ENCODE peak calls at places on chromosomes 1 and 21, in four cellular contexts. T, Z, S and G are unnamed samples.

GRCh38 chr1:232751393-232752140 is 53.6 kb upstream of the MAP10 start:
- DNase-seq in S (no peak), Z (no peak), T (no peak), G (no peak)

GRCh38 chr21:38496224-38496623 is 2.1 kb downstream of the ERG start:
- DNase-seq in S (no peak), T (no peak), Z (no peak), G (no peak)

GRCh38 chr1:198929961-198930599 is 291.2 kb downstream of the PTPRC start:
- DNase-seq in S (no peak), T (no peak), Z (no peak), G (no peak)

GRCh38 chr1:204837440-204838084 is 33.1 kb upstream of the NFASC start:
- DNase-seq in Z (peak), S (no peak), T (no peak), G (no peak)

GRCh38 chr1:166933633-166934032 is 41.7 kb downstream of the ILDR2 start:
- DNase-seq in T (no peak), Z (no peak), S (no peak), G (no peak)

GRCh38 chr1:98086156-98086555 is 165.3 kb upstream of the DPYD start:
- DNase-seq in S (no peak), Z (no peak), T (no peak), G (no peak)

GRCh38 chr1:85463666-85464496 is 1.1 kb downstream of the DDAH1 start:
- DNase-seq in T (no peak), S (no peak), Z (no peak), G (peak)

GRCh38 chr1:56491441-56491840 is 87.9 kb downstream of the PLPP3 start:
- DNase-seq in Z (no peak), T (no peak), S (no peak), G (no peak)

GRCh38 chr1:23616292-23616822 is 57.1 kb upstream of the ID3 start:
- DNase-seq in T (no peak), S (no peak), Z (peak), G (no peak)

GRCh38 chr1:209983953-209984352 is 45.9 kb downstream of the SYT14 start:
- DNase-seq in T (no peak), S (no peak), Z (no peak), G (no peak)

GRCh38 chr1:66248746-66249145 is 285.2 kb upstream of the SGIP1 start:
- DNase-seq in T (no peak), S (no peak), Z (no peak), G (no peak)

GRCh38 chr1:84603941-84604830 is 29.9 kb upstream of the CTBS start:
- DNase-seq in Z (peak), S (peak), T (no peak), G (no peak)

GRCh38 chr1:12622506-12622905 is 4.5 kb upstream of the DHRS3 start:
- DNase-seq in T (no peak), Z (no peak), S (no peak), G (no peak)

GRCh38 chr1:32464191-32464715 is 619 bp upstream of the ZBTB8B start:
- DNase-seq in S (no peak), Z (no peak), T (no peak), G (no peak)

GRCh38 chr1:217457016-217457415 is 173.9 kb downstream of the GPATCH2 start:
- DNase-seq in T (no peak), Z (no peak), S (no peak), G (no peak)

GRCh38 chr1:47755368-47755990 is 241.7 kb downstream of the TRABD2B start:
- DNase-seq in T (peak), Z (peak), S (peak), G (peak)

GRCh38 chr1:163230827-163231226 is 28.1 kb upstream of the RGS5 start:
- DNase-seq in T (no peak), Z (no peak), S (no peak), G (no peak)

GRCh38 chr1:164787834-164788231 is 228.8 kb downstream of the PBX1 start:
- DNase-seq in S (no peak), Z (no peak), T (no peak), G (no peak)

GRCh38 chr1:236451796-236452373 is 57.8 kb downstream of the EDARADD start:
- DNase-seq in S (peak), T (no peak), Z (peak), G (peak)

GRCh38 chr21:31698461-31698860 is 33.5 kb downstream of the SCAF4 start:
- DNase-seq in Z (no peak), T (no peak), S (no peak), G (no peak)

GRCh38 chr1:36455386-36455785 is 5.1 kb upstream of the OSCP1 start:
- DNase-seq in T (no peak), S (no peak), Z (no peak), G (no peak)

GRCh38 chr1:200526709-200527612 is 93.6 kb downstream of the KIF14 start:
- DNase-seq in S (no peak), T (no peak), Z (no peak), G (no peak)

GRCh38 chr1:92441316-92442311 is 45.1 kb downstream of the GFI1 start:
- DNase-seq in S (peak), Z (peak), T (no peak), G (no peak)

GRCh38 chr1:53454019-53454418 is 5.2 kb upstream of the DMRTB1 start:
- DNase-seq in Z (no peak), T (no peak), S (no peak), G (no peak)

GRCh38 chr1:40980453-40981121 is 1.1 kb downstream of the CTPS1 start:
- DNase-seq in S (no peak), Z (peak), T (peak), G (peak)

GRCh38 chr1:162212713-162213112 is 143.2 kb downstream of the NOS1AP start:
- DNase-seq in S (no peak), T (no peak), Z (no peak), G (no peak)

GRCh38 chr21:16563111-16563510 is 833.3 kb downstream of the USP25 start:
- DNase-seq in S (no peak), Z (no peak), T (no peak), G (no peak)

GRCh38 chr21:40074710-40075109 is 207.5 kb downstream of the PCP4 start:
- DNase-seq in Z (no peak), S (no peak), T (no peak), G (no peak)

GRCh38 chr1:223775054-223775453 is 62.7 kb downstream of the CAPN2 start:
- DNase-seq in T (no peak), S (no peak), Z (no peak), G (no peak)

GRCh38 chr1:8571200-8571984 is 246.0 kb downstream of the RERE start:
- DNase-seq in T (no peak), S (no peak), Z (peak), G (no peak)

GRCh38 chr21:34812510-34813265 is 143.9 kb downstream of the CLIC6 start:
- DNase-seq in T (no peak), Z (no peak), S (no peak), G (no peak)

GRCh38 chr1:95263400-95263799 is 29.4 kb downstream of the RWDD3 start:
- DNase-seq in T (no peak), Z (peak), S (no peak), G (no peak)

GRCh38 chr1:96927125-96927524 is 205.5 kb downstream of the PTBP2 start:
- DNase-seq in T (no peak), Z (no peak), S (no peak), G (no peak)

GRCh38 chr1:216750031-216750627 is 26.9 kb upstream of the ESRRG start:
- DNase-seq in T (no peak), S (peak), Z (no peak), G (no peak)

GRCh38 chr21:41961753-41962152 is 7.9 kb upstream of the C2CD2 start:
- DNase-seq in S (no peak), Z (no peak), T (no peak), G (no peak)

GRCh38 chr1:200873116-200873670 is 412 bp downstream of the GPR25 start:
- DNase-seq in Z (no peak), T (no peak), S (no peak), G (no peak)

DNA sequence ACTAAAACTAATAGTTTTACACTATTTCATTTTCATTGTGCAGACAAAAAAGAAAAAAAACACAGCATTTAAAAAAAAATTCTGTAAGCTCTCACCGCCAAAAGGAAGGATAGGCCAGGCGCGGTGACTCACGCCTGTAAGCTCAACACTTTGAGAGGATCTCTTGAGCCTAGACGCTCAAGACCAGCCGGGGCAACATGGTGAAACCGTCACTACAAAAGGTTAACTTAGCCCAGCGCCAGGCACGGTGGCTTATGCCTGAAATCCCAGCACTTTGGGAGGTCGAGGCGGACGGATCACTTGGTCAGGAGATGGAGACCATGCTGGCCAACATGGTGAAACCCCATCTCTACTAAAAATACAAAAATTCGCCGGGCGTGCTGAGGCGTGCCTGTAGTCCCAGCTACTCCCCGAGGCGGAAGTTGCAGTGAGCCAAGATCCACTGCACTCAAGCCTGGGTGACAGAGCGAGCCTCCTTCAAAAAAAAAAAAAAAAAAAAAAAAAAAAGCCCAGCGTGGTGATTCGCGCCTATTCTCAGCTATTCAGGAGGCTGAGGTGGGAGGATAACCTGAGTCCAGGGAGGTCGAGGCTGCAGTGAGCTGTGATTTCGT is 14.3 kb upstream of the SPEN start:
- DNase-seq in Z (peak), S (no peak), T (no peak), G (no peak)
- TF ChIP-seq POLR2A in Z (peak), S (no peak), T (peak), G (no peak)

DNA sequence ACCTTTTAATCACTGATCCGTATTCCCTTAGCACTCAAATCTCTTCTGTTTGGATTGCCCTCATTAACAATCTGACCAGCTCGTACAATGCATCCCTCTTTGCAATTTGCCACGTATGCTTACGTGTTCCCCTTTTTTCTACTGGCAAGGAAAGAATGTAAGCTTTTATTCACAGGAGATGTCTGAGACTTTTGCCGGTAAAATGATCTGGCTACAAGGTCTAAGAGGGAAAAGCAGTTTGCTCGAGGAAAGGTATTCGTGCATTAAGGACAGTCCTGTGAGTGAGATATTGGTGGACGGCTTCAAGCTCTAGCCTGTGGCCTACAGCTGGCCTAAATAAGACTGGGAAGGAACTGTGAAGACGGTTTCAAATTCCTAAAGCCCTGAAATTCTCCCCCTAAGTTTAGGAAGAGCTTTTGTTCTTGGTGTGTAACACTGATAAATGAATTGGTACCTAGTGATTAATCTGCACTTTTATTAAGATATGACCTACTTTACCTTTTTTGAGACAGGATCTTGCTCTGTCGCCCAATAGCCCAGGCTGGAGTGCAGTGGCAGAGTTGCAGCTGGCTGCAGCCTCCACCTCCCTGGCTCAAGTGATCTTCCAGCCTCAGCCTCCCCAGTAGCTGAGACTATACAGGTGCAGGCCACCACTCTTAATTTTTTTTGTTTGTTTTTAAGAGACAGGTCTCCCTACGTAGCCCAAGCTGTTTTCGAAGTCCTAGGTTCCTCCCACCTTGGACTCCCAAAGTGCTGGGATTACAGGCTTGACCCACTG is 895 bp upstream of the UBR4 start:
- DNase-seq in T (no peak), S (no peak), Z (peak), G (no peak)
- TF ChIP-seq TAF1 in T (no peak), S (no peak), Z (no peak), G (no peak)

GRCh38 chr1:109624215-109625010 is 4.8 kb downstream of the AMPD2 start:
- DNase-seq in Z (no peak), T (no peak), S (no peak), G (no peak)
- TF ChIP-seq POLR2AphosphoS5 in Z (no peak), T (no peak), S (no peak), G (no peak)

GRCh38 chr1:25897754-25898153 is 8.5 kb downstream of the STMN1 start:
- DNase-seq in T (no peak), S (no peak), Z (no peak), G (no peak)
- TF ChIP-seq POLR2A in T (no peak), S (no peak), Z (peak), G (no peak)

GRCh38 chr1:244653439-244654283 is 735 bp downstream of the DESI2 start:
- DNase-seq in Z (peak), T (no peak), S (no peak), G (no peak)
- TF ChIP-seq TAF1 in Z (no peak), T (no peak), S (no peak), G (no peak)

GRCh38 chr1:234542211-234542850 is 63.4 kb upstream of the TARBP1 start:
- DNase-seq in S (no peak), Z (no peak), T (no peak), G (no peak)

GRCh38 chr1:234545512-234546386 is 64.2 kb downstream of the IRF2BP2 start:
- DNase-seq in S (no peak), Z (peak), T (no peak), G (no peak)

GRCh38 chr1:234546387-234546704 is 63.6 kb downstream of the IRF2BP2 start:
- DNase-seq in T (no peak), Z (no peak), S (no peak), G (no peak)

GRCh38 chr1:234543442-234544093 is 64.6 kb upstream of the TARBP1 start:
- DNase-seq in Z (peak), T (no peak), S (no peak), G (no peak)

GRCh38 chr1:234544094-234544579 is 65.2 kb upstream of the TARBP1 start:
- DNase-seq in Z (peak), T (no peak), S (no peak), G (no peak)
- TF ChIP-seq POLR2AphosphoS5 in Z (no peak), T (no peak), S (no peak), G (no peak)

GRCh38 chr1:30727013-30727684 is 3.8 kb upstream of the MATN1 start:
- DNase-seq in T (no peak), Z (no peak), S (no peak), G (no peak)
- TF ChIP-seq POLR2A in T (no peak), Z (no peak), S (no peak), G (no peak)

DNA sequence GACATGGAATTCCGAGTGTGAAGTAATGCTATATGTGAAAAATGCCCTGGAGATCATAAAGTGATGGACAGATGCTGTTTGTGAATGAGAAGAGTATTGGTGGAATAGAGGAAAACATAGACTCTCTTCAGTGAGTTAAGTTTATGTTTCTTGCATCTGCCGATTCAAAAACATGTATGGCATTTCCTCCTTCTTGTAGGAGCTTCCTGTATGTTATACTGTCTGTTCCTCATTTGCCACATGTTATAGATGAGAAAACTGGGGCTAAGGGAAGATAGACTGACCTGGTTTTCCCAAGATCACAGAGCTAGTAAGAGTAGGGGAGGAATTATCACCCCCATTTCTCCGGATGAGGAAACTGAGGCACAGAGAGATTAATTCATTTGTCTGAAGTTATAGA is 41.1 kb upstream of the IL20 start:
- DNase-seq in T (no peak), Z (no peak), S (no peak), G (no peak)
- TF ChIP-seq TAF1 in T (no peak), Z (no peak), S (no peak), G (no peak)